ENCODE peak calls at places on chromosomes 16 and 17, in seven cellular contexts. V is neuronal stem cell, U is IMR-90, F is mesenchymal stem cell, W is trophoblast cell, K is mesendoderm, R is H1. E is an unnamed sample.

GRCh38 chr17:78781339-78782304 is at the start of gene CYTH1:
- DNase-seq in W (peak; percentile 56), V (peak; percentile 30), R (no peak), F (peak; percentile 43), U (no peak), K (peak; percentile 41), E (peak; percentile 67)

GRCh38 chr17:27577884-27578717 is 52.9 kb upstream of the LGALS9 start:
- DNase-seq in K (peak; percentile 85), V (no peak), U (peak; percentile 73), W (peak; percentile 50), F (peak; percentile 89), R (no peak), E (no peak)

GRCh38 chr17:56108811-56109284 is 44.4 kb upstream of the ANKFN1 start:
- DNase-seq in V (no peak), R (no peak), U (no peak), W (peak; percentile 36), F (no peak), K (no peak), E (no peak)

GRCh38 chr17:17779015-17779611 is 57.7 kb downstream of the SREBF1 start:
- DNase-seq in F (peak; percentile 62), U (no peak), R (no peak), K (no peak), W (no peak), V (no peak), E (no peak)

GRCh38 chr16:15576960-15577958 is 65.7 kb downstream of the MARF1 start:
- DNase-seq in F (no peak), W (no peak), R (no peak), V (no peak), K (no peak), U (no peak), E (no peak)

GRCh38 chr17:2925011-2925410 is 128.8 kb downstream of the RAP1GAP2 start:
- DNase-seq in F (no peak), W (no peak), R (no peak), K (no peak), V (no peak), U (peak; percentile 17), E (no peak)

GRCh38 chr17:28491860-28492259 is 14.3 kb upstream of the FOXN1 start:
- DNase-seq in U (no peak), F (no peak), W (no peak), R (no peak), K (no peak), V (no peak), E (no peak)

GRCh38 chr17:42472709-42473521 is 14.2 kb downstream of the ATP6V0A1 start:
- DNase-seq in F (peak; percentile 74), W (peak; percentile 25), K (peak; percentile 62), V (no peak), R (no peak), U (peak; percentile 93), E (no peak)

GRCh38 chr17:30961213-30962188 is 9.3 kb upstream of the RNF135 start:
- DNase-seq in W (no peak), F (no peak), R (no peak), U (peak; percentile 34), V (no peak), K (no peak), E (no peak)

GRCh38 chr16:53159781-53160436 is 105.1 kb downstream of the CHD9 start:
- DNase-seq in W (peak; percentile 61), K (peak; percentile 68), R (no peak), U (peak; percentile 62), F (peak; percentile 75), V (peak; percentile 37), E (no peak)

GRCh38 chr16:996672-997071 is 15.1 kb downstream of the SOX8 start:
- DNase-seq in U (no peak), F (no peak), V (no peak), K (no peak), W (no peak), R (no peak), E (no peak)

GRCh38 chr17:61408151-61409041 is 8.8 kb downstream of the TBX2 start:
- DNase-seq in K (no peak), V (no peak), R (no peak), U (peak; percentile 55), W (no peak), F (no peak), E (peak; percentile 48)

GRCh38 chr17:1979182-1979980 is 45.8 kb downstream of the RTN4RL1 start:
- DNase-seq in K (no peak), R (no peak), V (no peak), F (no peak), W (no peak), U (no peak), E (no peak)

GRCh38 chr17:18093616-18094408 is 6.1 kb downstream of the DRG2 start:
- DNase-seq in K (peak; percentile 63), F (peak; percentile 91), U (peak; percentile 83), R (no peak), W (peak; percentile 33), V (no peak), E (peak; percentile 63)

GRCh38 chr16:8914098-8914497 is 31.9 kb downstream of the LITAFD start:
- DNase-seq in F (no peak), W (no peak), V (no peak), R (no peak), K (no peak), U (no peak), E (no peak)

GRCh38 chr16:8915722-8916321 is 33.7 kb downstream of the LITAFD start:
- DNase-seq in F (no peak), W (no peak), U (no peak), V (no peak), R (no peak), K (no peak), E (no peak)

GRCh38 chr16:8919089-8919933 is 37.2 kb downstream of the LITAFD start:
- DNase-seq in R (no peak), W (no peak), F (no peak), K (no peak), V (no peak), U (no peak), E (no peak)

GRCh38 chr16:8919934-8920465 is 37.8 kb downstream of the LITAFD start:
- DNase-seq in W (no peak), V (no peak), K (no peak), R (no peak), U (no peak), F (no peak), E (no peak)

DNA sequence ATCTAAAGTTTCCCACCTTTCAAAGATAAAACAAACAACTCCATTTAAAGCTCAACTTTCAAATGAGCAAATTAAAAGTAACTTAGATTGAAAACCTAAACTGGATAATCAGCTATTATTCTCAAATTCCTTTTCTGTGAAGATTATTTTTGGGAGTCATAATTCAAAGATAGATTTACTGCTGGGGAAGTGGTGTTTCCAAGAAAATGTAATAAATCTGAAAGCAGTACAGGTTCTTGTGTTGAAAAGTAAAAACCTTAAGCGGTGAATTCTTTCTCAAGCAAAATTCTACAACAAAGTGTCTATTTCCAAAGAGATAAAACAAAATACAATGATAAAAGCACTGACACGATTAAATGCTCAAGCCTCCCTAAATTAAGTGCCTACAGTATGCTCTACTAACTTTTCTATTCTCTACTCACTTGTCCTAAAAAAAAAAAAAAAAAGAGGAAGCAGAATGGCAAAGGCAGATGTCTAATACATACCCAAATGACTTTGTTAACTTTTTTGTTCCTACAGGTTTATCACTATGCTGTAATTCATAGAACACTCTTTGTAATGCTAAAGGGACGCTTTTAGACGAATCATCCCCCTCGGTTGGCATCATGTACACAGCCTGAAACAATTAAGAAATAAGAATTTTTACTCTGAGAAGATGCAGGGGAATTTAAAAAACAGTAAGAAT is 34.5 kb downstream of the LITAFD start:
- DNase-seq in K (no peak), F (no peak), U (no peak), V (no peak), R (no peak), W (no peak), E (no peak)
- H3K23ac ChIP-seq in K (no peak overlapping the region), F (no peak overlapping the region), U (no peak overlapping the region), V (no peak overlapping the region), R (no peak overlapping the region), W (no peak overlapping the region), E (no peak overlapping the region)

GRCh38 chr17:82029990-82030469 is 1.4 kb upstream of the RAC3 start:
- DNase-seq in K (no peak), V (no peak), R (no peak), W (no peak), F (no peak), U (no peak), E (peak; percentile 67)

GRCh38 chr17:82028966-82029365 is 2.5 kb upstream of the RAC3 start:
- DNase-seq in W (no peak), F (no peak), R (no peak), K (no peak), V (no peak), U (no peak), E (no peak)

GRCh38 chr17:82030470-82031302 is 792 bp upstream of the RAC3 start:
- DNase-seq in K (peak; percentile 83), W (peak; percentile 93), U (peak; percentile 79), V (peak; percentile 76), F (peak; percentile 85), R (peak; percentile 70), E (peak; percentile 97)

GRCh38 chr17:82029391-82029790 is 2.1 kb upstream of the RAC3 start:
- DNase-seq in V (no peak), R (no peak), F (no peak), W (no peak), K (no peak), U (no peak), E (no peak)

DNA sequence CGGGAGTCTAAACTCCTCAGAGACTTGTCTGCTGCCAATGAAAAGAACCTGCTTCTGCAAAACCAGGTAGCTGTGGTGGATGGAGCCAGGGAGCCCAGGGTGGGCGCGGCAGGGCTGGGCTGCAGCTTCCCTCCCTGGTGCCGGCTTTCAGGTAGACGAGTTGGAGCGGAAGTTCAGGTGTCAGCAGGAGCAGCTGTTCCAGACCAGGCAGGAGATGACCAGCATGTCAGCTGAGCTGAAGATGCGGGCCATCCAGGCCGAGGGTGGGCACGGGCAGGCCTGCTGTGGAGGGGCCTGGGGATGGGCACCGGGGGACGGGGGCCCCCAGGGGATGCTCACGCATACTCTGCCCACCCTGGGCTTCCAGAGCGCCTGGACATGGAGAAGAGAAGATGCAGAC is 3.2 kb upstream of the RAC3 start:
- DNase-seq in U (no peak), W (no peak), K (no peak), V (no peak), F (no peak), R (no peak), E (no peak)
- H3K23ac ChIP-seq in U (no peak overlapping the region), W (no peak overlapping the region), K (no peak overlapping the region), V (peak overlapping the region; percentile 89), F (no peak overlapping the region), R (no peak overlapping the region), E (no peak overlapping the region)

DNA sequence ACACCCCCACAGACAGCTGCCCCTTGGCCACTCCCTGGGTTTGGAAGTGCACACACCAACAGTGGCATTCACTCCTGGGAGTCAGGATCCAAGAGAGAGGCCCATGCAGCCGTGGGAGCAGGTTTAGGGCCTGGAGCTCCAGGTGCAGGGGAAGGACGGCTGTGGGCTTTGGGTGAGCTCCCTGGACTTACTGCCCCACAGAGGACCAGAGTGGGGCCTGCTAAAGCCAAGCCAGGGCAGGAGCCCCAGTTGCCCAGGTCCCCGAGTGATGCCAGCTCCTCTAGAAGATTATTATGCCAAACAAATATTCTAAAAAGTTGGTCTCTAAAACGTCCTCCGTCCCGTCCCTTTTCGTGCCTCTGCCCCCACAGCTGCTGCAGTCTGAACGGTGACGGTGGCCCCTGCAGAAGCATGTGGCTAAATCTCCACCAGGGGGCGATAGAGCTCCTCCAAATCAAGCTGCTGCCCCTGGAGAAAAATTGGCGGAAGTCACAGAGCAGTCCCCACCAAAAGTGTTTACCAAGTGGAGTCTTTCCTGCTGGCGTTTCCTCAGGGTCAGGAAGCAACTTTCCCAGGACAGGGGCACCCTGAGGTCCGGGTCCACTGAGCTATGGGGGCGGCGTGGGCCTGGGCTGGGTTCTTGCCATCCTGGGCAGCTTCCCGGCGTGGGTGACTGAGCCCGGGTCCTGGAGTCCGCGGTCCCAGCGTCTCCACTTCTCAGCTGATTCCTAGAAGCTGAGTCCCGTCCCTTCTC is 4.2 kb downstream of the ARMC7 start:
- DNase-seq in V (peak; percentile 86), F (peak; percentile 86), U (peak; percentile 89), W (peak; percentile 94), K (peak; percentile 91), R (peak; percentile 67), E (peak; percentile 95)
- H3K23ac ChIP-seq in V (no peak overlapping the region), F (no peak overlapping the region), U (peak overlapping the region; percentile 79), W (no peak overlapping the region), K (no peak overlapping the region), R (no peak overlapping the region), E (no peak overlapping the region)

GRCh38 chr16:10441726-10442125 is 55.9 kb downstream of the ATF7IP2 start:
- DNase-seq in V (no peak), W (no peak), K (peak; percentile 9), U (no peak), R (no peak), F (no peak), E (no peak)
- H3K23ac ChIP-seq in V (no peak overlapping the region), W (no peak overlapping the region), K (no peak overlapping the region), U (no peak overlapping the region), R (no peak overlapping the region), F (no peak overlapping the region), E (no peak overlapping the region)

E was measured in H9.